ENCODE peak calls at places on chromosomes 7 and 10, in five cellular contexts. C is colonic mucosa; Q is stomach; D is CD8-positive, alpha-beta T cell; W is upper lobe of right lung. O is an unnamed sample.

GRCh38 chr10:29435809-29436501 is 147.1 kb downstream of the LYZL1 start:
- DNase-seq in C (no peak), Q (no peak), D (no peak), W (no peak), O (no peak)

GRCh38 chr10:34474060-34474376 is 341.1 kb downstream of the PARD3 start:
- DNase-seq in C (no peak), Q (no peak), D (no peak), W (no peak), O (no peak)

GRCh38 chr7:22572292-22572691 is 72.3 kb upstream of the STEAP1B start:
- DNase-seq in C (no peak), Q (no peak), D (no peak), W (no peak), O (no peak)

GRCh38 chr7:92595281-92595680 is 5.1 kb upstream of the FAM133B start:
- DNase-seq in C (no peak), Q (no peak), D (no peak), W (no peak), O (no peak)

GRCh38 chr10:110008518-110009339 is 945 bp downstream of the ADD3 start:
- DNase-seq in C (peak; percentile 84), Q (peak; percentile 66), D (peak; percentile 45), W (peak; percentile 69), O (peak; percentile 71)

GRCh38 chr7:156667110-156667436 is 26.5 kb downstream of the RNF32 start:
- DNase-seq in C (no peak), Q (no peak), D (no peak), W (no peak), O (no peak)

GRCh38 chr10:60230892-60231291 is 158.8 kb downstream of the ANK3 start:
- DNase-seq in C (no peak), Q (no peak), D (no peak), W (no peak), O (no peak)

GRCh38 chr10:125025341-125025740 is 83.4 kb downstream of the ZRANB1 start:
- DNase-seq in C (no peak), Q (no peak), D (no peak), W (no peak), O (no peak)

GRCh38 chr10:51860257-51860656 is 160.9 kb upstream of the CSTF2T start:
- DNase-seq in C (peak; percentile 18), Q (no peak), D (no peak), W (no peak), O (no peak)

GRCh38 chr10:110425684-110426293 is 71.9 kb upstream of the DUSP5 start:
- DNase-seq in C (no peak), Q (no peak), D (no peak), W (no peak), O (no peak)

GRCh38 chr10:86057708-86058107 is 308.9 kb downstream of the GRID1 start:
- DNase-seq in C (no peak), Q (no peak), D (no peak), W (no peak), O (no peak)

GRCh38 chr7:77687747-77688144 is 8.5 kb upstream of the RSBN1L start:
- DNase-seq in C (peak; percentile 16), Q (no peak), D (no peak), W (no peak), O (no peak)

GRCh38 chr7:158590181-158590530 is 2.5 kb upstream of the PTPRN2 start:
- DNase-seq in C (no peak), Q (no peak), D (no peak), W (no peak), O (no peak)
- H3K27me3 ChIP-seq in C (peaks cover 9% of the 10 kb centered on the region), Q (no peaks in the 10 kb centered on the region), D (peaks cover 14% of the 10 kb centered on the region), W (peaks cover 24% of the 10 kb centered on the region), O (peaks cover 20% of the 10 kb centered on the region)

GRCh38 chr10:129045658-129046057 is 421.4 kb upstream of the MGMT start:
- DNase-seq in C (no peak), Q (no peak), D (no peak), W (no peak), O (no peak)
- H3K4me3 ChIP-seq in C (no peak overlapping the region), Q (no peak overlapping the region), D (no peak overlapping the region), W (no peak overlapping the region), O (no peak overlapping the region)

DNA sequence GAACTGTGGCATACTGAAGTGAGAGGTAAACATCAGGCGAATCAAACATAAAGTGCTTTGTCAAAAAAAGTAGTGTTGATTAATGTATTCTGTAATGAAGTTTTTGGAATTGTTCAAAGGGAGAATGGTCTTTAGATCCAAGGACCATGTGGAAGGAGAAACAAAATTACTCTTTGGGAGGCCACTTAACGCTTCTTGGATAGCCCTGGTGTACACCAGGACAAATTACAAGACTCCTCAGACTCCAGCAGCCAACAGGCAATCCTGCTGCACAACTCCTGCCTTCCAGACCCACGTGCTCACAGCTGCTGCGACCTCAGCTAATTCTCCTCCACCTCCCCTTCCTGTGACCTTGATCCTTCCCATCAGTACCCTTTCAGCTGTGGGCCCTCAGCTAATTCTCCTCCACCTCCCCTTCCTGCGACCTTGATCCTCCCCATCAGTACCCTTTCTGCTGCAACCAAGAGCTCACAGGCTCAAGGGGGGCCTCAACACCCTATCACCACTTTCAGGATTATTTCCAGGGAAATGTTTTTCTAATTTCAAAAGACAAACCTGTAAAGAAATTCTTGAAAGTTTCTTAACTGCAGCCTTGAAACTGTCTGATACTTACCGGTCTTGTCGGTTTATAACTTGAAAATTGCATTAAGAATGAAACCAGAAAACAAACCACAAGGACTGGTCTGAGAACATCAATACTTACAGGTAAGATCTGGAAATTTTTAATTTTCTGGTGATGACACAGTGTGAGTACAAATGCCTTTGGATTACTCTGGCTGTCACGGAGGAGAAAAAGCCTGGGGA is 29.7 kb upstream of the DDC start:
- DNase-seq in C (no peak), Q (no peak), D (no peak), W (no peak), O (no peak)
- H3K27ac ChIP-seq in C (no peak overlapping the region), Q (no peak overlapping the region), D (no peak overlapping the region), W (no peak overlapping the region), O (no peak overlapping the region)

GRCh38 chr7:75854233-75854632 is 24.6 kb upstream of the RHBDD2 start:
- DNase-seq in C (no peak), Q (no peak), D (no peak), W (no peak), O (no peak)
- H3K27me3 ChIP-seq in C (no peaks in the 10 kb centered on the region), Q (no peaks in the 10 kb centered on the region), D (no peaks in the 10 kb centered on the region), W (no peaks in the 10 kb centered on the region), O (no peaks in the 10 kb centered on the region)

GRCh38 chr10:33334170-33334838 is at the start of gene NRP1:
- DNase-seq in C (peak; percentile 39), Q (no peak), D (no peak), W (peak; percentile 73), O (no peak)

GRCh38 chr10:33335550-33335799 is 1.0 kb upstream of the NRP1 start:
- DNase-seq in C (no peak), Q (no peak), D (no peak), W (no peak), O (no peak)

GRCh38 chr10:33335800-33336605 is 1.5 kb upstream of the NRP1 start:
- DNase-seq in C (peak; percentile 83), Q (peak; percentile 69), D (no peak), W (peak; percentile 83), O (no peak)

GRCh38 chr10:33333260-33334169 is 952 bp downstream of the NRP1 start:
- DNase-seq in C (peak; percentile 27), Q (no peak), D (no peak), W (no peak), O (peak; percentile 15)

DNA sequence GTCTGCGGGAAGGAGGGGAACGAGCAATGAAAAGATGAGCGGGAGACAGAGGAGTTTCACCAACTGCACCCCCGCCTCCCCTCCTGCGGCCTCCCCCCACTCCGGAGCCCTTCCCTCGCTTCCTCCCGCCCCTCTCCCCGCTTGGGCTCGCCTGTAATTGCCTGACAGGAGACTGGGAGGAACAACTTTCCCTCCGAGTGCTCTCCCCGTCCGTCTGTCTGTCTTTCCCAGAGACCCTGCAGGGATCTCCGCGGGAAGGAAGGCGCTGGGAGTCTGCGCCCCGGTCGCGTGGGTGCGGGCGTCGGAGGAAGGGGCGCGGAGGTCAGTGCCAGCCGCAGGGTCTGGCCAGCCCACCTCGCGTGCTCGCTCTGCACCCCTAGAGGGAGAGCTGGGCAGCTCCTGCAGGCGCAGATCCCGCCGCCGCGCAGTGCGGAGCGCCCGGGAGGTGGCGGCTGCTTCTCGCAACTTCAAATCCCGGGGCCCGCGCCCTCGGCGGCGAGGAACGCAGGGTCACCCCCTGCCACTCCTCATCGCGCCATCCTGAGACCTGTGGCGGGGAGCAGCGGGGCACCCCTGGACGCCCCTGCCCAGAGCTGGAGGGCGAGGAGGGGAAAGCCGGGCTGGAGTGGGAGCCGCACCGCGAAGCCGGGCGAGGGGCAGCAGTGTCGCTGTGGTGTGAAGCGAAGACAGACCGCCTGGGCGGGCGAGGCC is 527 bp upstream of the NRP1 start:
- DNase-seq in C (peak; percentile 71), Q (peak; percentile 57), D (no peak), W (peak; percentile 89), O (no peak)
- H3K4me3 ChIP-seq in C (peak overlapping the region; percentile 65), Q (peak overlapping the region; percentile 71), D (peak overlapping the region; percentile 33), W (peak overlapping the region; percentile 85), O (no peak overlapping the region)

DNA sequence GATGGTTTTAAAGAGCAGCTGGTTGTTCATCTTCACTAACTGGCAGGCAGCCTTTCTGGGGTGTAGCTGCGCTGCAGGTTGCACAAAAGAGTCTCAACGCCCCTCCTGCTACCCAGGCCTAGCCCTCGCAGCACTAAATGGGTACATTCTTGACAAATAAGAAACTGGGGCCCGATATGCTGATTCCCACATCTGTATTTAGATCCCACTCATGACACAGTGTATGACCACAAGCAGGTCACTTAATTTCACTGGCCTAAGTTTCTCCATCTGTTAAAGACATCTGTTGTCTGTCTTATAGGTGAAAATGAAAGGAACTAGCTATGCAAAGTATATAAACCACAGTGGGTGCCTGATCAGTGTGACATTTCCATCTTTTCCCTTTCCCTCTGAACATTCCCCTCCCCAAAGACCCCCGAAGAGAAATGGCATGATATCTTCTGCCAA is 85.9 kb upstream of the AGBL3 start:
- DNase-seq in C (no peak), Q (no peak), D (no peak), W (no peak), O (no peak)
- H3K27ac ChIP-seq in C (no peak overlapping the region), Q (no peak overlapping the region), D (no peak overlapping the region), W (no peak overlapping the region), O (no peak overlapping the region)

O was measured in CD8-positive, alpha-beta memory T cell.